ENCODE peak calls at places on chromosomes 13 and 19, in four cellular contexts. B, A, E and D are unnamed samples.

GRCh38 chr19:597406-598315 is 8.0 kb downstream of the HCN2 start:
- DNase-seq in A (no peak), B (no peak), E (no peak), D (no peak)

GRCh38 chr13:87810391-87810801 is 139.2 kb downstream of the SLITRK5 start:
- DNase-seq in A (peak; percentile 34), B (no peak), E (peak; percentile 74), D (peak; percentile 62)

GRCh38 chr19:18520848-18521691 is 800 bp downstream of the ELL start:
- DNase-seq in B (no peak), E (peak; percentile 38), A (peak; percentile 69), D (no peak)

GRCh38 chr19:42199440-42200115 is 17.9 kb downstream of the DEDD2 start:
- DNase-seq in B (no peak), A (peak; percentile 43), E (peak; percentile 61), D (no peak)

GRCh38 chr19:55652311-55653078 is 2.3 kb upstream of the U2AF2 start:
- DNase-seq in B (no peak), A (no peak), E (peak; percentile 82), D (no peak)

GRCh38 chr19:17209126-17210036 is 5.8 kb upstream of the USE1 start:
- DNase-seq in B (peak; percentile 95), E (peak; percentile 99), A (peak; percentile 93), D (peak; percentile 39)

GRCh38 chr19:2615782-2616181 is 86.7 kb downstream of the GNG7 start:
- DNase-seq in A (no peak), B (no peak), E (no peak), D (no peak)

GRCh38 chr19:47005164-47005641 is 14.4 kb upstream of the NPAS1 start:
- DNase-seq in E (peak; percentile 41), A (no peak), B (no peak), D (no peak)

GRCh38 chr19:3403489-3404323 is 37.3 kb downstream of the NFIC start:
- DNase-seq in E (peak; percentile 31), A (no peak), B (peak; percentile 93), D (no peak)

GRCh38 chr19:39834287-39834841 is 402 bp upstream of the DYRK1B start:
- DNase-seq in B (no peak), A (no peak), E (no peak), D (no peak)

GRCh38 chr19:47658431-47659383 is 49.8 kb downstream of the BICRA start:
- DNase-seq in E (no peak), B (no peak), A (no peak), D (no peak)

GRCh38 chr13:59416561-59416960 is 747.2 kb downstream of the DIAPH3 start:
- DNase-seq in B (no peak), E (no peak), A (no peak), D (no peak)

GRCh38 chr19:58093071-58093470 is 5.0 kb downstream of the ZSCAN18 start:
- DNase-seq in B (no peak), A (no peak), E (no peak), D (no peak)

GRCh38 chr19:46133101-46133627 is 8.7 kb upstream of the IGFL3 start:
- DNase-seq in E (peak; percentile 93), A (no peak), B (no peak), D (peak; percentile 58)

GRCh38 chr13:61286148-61286745 is 129.4 kb downstream of the PCDH20 start:
- DNase-seq in B (peak; percentile 4), A (peak; percentile 8), E (peak; percentile 66), D (peak; percentile 42)

GRCh38 chr13:64551755-64552154 is 2678.4 kb downstream of the PCDH9 start:
- DNase-seq in A (no peak), E (no peak), B (no peak), D (peak; percentile 71)

GRCh38 chr19:7366701-7367420 is 18.1 kb downstream of the ARHGEF18 start:
- DNase-seq in A (peak; percentile 69), E (peak; percentile 76), B (no peak), D (peak; percentile 90)

GRCh38 chr19:18232540-18233223 is 6.4 kb upstream of the PDE4C start:
- DNase-seq in B (peak; percentile 95), A (no peak), E (peak; percentile 92), D (no peak)

DNA sequence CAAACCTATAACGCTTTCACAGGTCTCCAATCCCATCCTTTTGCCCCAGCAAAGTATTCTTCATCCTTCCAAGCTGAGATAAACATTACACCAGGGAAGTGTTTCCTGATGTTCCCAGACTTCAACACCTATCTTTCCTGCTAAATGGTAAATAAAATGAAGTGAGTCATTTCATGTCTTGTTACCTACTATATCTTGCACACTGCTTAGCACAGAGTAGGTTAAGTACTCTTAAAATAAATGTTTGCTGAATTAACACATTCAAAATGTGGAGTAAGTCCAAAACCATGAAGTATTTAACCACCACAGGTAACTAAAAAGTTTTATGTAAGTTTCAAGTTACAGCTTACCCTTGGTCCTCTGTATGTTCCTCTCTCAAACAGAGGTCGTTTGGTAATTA is 3.4 kb downstream of the RBM26 start:
- DNase-seq in A (no peak), E (no peak), B (no peak), D (no peak)
- H3K4me3 ChIP-seq in A (peak overlapping the region; percentile 98), E (peak overlapping the region; percentile 92), B (no peak overlapping the region), D (peak overlapping the region; percentile 73)

GRCh38 chr13:33251131-33251629 is 34.4 kb downstream of the STARD13 start:
- DNase-seq in A (no peak), E (no peak), B (peak; percentile 54), D (peak; percentile 95)

GRCh38 chr13:33249066-33249465 is 36.5 kb downstream of the STARD13 start:
- DNase-seq in E (no peak), A (no peak), B (no peak), D (peak; percentile 44)

GRCh38 chr13:33249894-33250293 is 35.7 kb downstream of the STARD13 start:
- DNase-seq in A (no peak), B (no peak), E (no peak), D (no peak)

GRCh38 chr13:33252103-33252502 is 33.5 kb downstream of the STARD13 start:
- DNase-seq in A (no peak), E (no peak), B (no peak), D (no peak)

GRCh38 chr13:33250594-33250993 is 35.0 kb downstream of the STARD13 start:
- DNase-seq in E (no peak), B (no peak), A (no peak), D (no peak)
- H3K27ac ChIP-seq in E (no peak overlapping the region), B (peak overlapping the region; percentile 91), A (no peak overlapping the region), D (peak overlapping the region; percentile 64)

GRCh38 chr13:109224033-109224432 is 562.4 kb downstream of the IRS2 start:
- DNase-seq in E (no peak), B (no peak), A (no peak), D (no peak)

GRCh38 chr13:109226631-109227030 is 559.8 kb downstream of the IRS2 start:
- DNase-seq in E (no peak), B (no peak), A (no peak), D (no peak)

GRCh38 chr13:109227344-109227940 is 558.9 kb downstream of the IRS2 start:
- DNase-seq in E (no peak), B (no peak), A (no peak), D (no peak)

GRCh38 chr13:109231853-109232252 is 554.5 kb downstream of the IRS2 start:
- DNase-seq in B (no peak), A (no peak), E (no peak), D (no peak)

DNA sequence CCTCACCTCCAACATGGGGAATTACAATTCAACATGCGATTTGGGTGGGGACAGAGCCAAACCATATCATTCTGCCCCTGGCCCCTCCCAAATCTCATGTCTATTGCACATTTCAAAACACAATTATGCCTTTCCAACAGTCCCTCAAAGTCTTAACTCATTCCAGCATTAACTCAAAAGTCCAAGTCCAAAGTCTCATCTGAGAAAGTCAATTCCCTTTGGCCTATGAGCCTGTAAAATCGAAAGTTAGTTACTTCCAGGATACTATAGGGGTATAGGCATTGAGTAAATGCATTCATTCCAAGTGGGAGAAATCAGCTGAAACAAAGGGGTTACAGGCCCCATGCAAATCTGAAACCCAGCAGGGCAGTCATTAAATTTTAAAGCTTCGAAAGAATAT is 558.2 kb downstream of the IRS2 start:
- DNase-seq in B (no peak), A (no peak), E (no peak), D (no peak)
- TF ChIP-seq EZH2phosphoT487 in B (no peak), A (no peak), E (no peak), D (no peak)

GRCh38 chr13:30738946-30739528 is 3.7 kb downstream of the ALOX5AP start:
- DNase-seq in E (no peak), B (no peak), A (no peak), D (no peak)
- H3K4me3 ChIP-seq in E (no peak overlapping the region), B (no peak overlapping the region), A (no peak overlapping the region), D (no peak overlapping the region)

DNA sequence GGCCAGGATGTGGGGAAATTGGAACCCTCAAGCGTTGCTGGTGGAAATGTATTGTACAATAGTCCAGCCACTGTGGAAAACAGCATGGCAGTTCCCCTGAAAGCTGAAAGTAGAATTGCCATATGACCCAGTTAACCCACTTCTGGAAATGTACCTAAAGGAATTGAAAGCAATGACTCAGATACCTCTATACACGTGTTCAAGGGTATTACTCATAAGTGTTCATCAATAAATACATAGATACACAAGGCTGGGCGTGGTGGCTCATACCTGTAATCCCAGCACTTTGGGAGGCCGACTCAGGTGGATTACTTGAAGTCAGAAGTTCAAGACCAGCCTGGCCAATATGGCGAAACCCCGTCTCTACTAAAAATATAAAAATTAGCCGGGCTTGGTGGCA is 71.9 kb upstream of the IRS2 start:
- DNase-seq in A (no peak), B (no peak), E (no peak), D (peak; percentile 81)
- H3K27ac ChIP-seq in A (no peak overlapping the region), B (no peak overlapping the region), E (no peak overlapping the region), D (peak overlapping the region; percentile 65)

GRCh38 chr19:34733266-34733825 is 697 bp upstream of the ZNF181 start:
- DNase-seq in B (peak; percentile 61), A (peak; percentile 70), E (peak; percentile 75), D (no peak)

GRCh38 chr19:34731964-34732363 is 2.1 kb upstream of the ZNF181 start:
- DNase-seq in B (no peak), E (no peak), A (no peak), D (no peak)

GRCh38 chr19:34732548-34733255 is 1.3 kb upstream of the ZNF181 start:
- DNase-seq in E (peak; percentile 53), A (peak; percentile 18), B (peak; percentile 30), D (no peak)

GRCh38 chr19:34733826-34734600 is at the start of gene ZNF181:
- DNase-seq in B (peak; percentile 92), E (peak; percentile 96), A (peak; percentile 87), D (peak; percentile 79)

DNA sequence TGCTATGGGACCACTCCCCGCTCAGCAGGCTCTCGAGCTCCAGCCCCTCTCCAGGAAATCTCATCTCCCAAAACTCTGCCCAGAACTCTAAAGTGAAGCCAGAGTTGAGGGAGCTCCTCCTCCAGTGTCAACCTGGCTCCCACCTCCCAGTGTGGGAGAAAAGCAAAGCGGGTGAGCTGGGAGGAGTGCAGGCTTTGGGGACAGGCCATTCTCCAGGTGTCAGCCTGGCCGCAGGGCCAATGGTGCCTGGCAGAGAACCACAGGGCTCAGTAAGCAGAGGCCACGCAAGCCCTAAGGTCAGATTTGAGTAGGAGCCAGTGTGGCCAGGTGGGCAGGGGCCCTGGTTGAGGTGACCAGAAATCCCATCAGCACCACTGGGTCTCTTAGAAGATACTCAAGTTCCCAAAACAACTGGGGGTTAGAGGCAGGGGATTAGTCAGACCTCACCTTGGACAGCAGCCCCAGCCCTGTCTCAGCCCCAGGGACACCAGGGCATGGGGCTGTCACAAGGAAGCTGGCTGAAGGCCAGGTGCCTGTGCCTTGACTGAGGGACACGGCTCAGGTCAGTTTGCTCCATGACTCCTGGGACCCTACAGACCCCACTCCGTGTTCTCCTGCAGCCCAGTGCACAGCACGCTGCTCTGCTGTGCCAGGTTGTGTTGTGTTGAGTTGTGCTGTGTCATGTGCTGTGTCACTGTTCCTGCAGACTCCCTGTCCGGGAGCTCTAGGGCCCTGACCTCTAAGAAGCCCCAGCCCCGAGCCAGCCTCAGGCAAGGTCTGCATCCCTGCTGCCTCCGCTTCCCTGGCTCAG is 2.8 kb upstream of the ZNF181 start:
- DNase-seq in B (no peak), A (no peak), E (no peak), D (no peak)
- TF ChIP-seq EZH2phosphoT487 in B (no peak), A (no peak), E (no peak), D (no peak)